ENCODE peak calls at places on chromosomes 12 and 14, in eight cellular contexts. One of them, this sample, is unnamed.
A peak's percentile ranks its signal among the peaks of the same experiment; 100 is the strongest.

GRCh38 chr12:55955800-55956508 is 9.9 kb downstream of the PMEL start:
- DNase-seq in K562: peak; percentile 80
- DNase-seq in heart right ventricle: no peak
- DNase-seq in right atrium auricular region: no peak
- DNase-seq in IMR-90: peak; percentile 76
- DNase-seq in fibroblast of lung: peak; percentile 30
- DNase-seq in mesendoderm: peak; percentile 88
- DNase-seq in tibial nerve: no peak
- DNase-seq in this sample: peak; percentile 27

GRCh38 chr14:24156840-24157239 is 4.2 kb upstream of the IRF9 start:
- DNase-seq in tibial nerve: no peak
- DNase-seq in fibroblast of lung: no peak
- DNase-seq in K562: no peak
- DNase-seq in IMR-90: no peak
- DNase-seq in right atrium auricular region: no peak
- DNase-seq in heart right ventricle: no peak
- DNase-seq in mesendoderm: no peak
- DNase-seq in this sample: no peak

GRCh38 chr14:32382704-32383103 is 53.6 kb downstream of the AKAP6 start:
- DNase-seq in mesendoderm: peak; percentile 25
- DNase-seq in heart right ventricle: no peak
- DNase-seq in fibroblast of lung: peak; percentile 50
- DNase-seq in tibial nerve: no peak
- DNase-seq in right atrium auricular region: no peak
- DNase-seq in K562: no peak
- DNase-seq in IMR-90: no peak
- DNase-seq in this sample: no peak

GRCh38 chr12:67091204-67091603 is 178.0 kb upstream of the CAND1 start:
- DNase-seq in K562: no peak
- DNase-seq in IMR-90: no peak
- DNase-seq in heart right ventricle: no peak
- DNase-seq in right atrium auricular region: no peak
- DNase-seq in mesendoderm: no peak
- DNase-seq in fibroblast of lung: no peak
- DNase-seq in tibial nerve: no peak
- DNase-seq in this sample: no peak

GRCh38 chr14:101185946-101186345 is 282.4 kb upstream of the RTL1 start:
- DNase-seq in mesendoderm: no peak
- DNase-seq in IMR-90: no peak
- DNase-seq in heart right ventricle: no peak
- DNase-seq in right atrium auricular region: no peak
- DNase-seq in K562: no peak
- DNase-seq in fibroblast of lung: no peak
- DNase-seq in tibial nerve: no peak
- DNase-seq in this sample: no peak

GRCh38 chr12:57410534-57410933 is 20.3 kb downstream of the R3HDM2 start:
- DNase-seq in IMR-90: no peak
- DNase-seq in right atrium auricular region: no peak
- DNase-seq in K562: no peak
- DNase-seq in tibial nerve: no peak
- DNase-seq in fibroblast of lung: no peak
- DNase-seq in mesendoderm: no peak
- DNase-seq in heart right ventricle: no peak
- DNase-seq in this sample: no peak

GRCh38 chr12:132236930-132237771 is 92.2 kb downstream of the GALNT9 start:
- DNase-seq in right atrium auricular region: no peak
- DNase-seq in K562: no peak
- DNase-seq in IMR-90: no peak
- DNase-seq in fibroblast of lung: no peak
- DNase-seq in heart right ventricle: no peak
- DNase-seq in mesendoderm: no peak
- DNase-seq in tibial nerve: no peak
- DNase-seq in this sample: no peak

GRCh38 chr12:32104572-32105355 is 1.9 kb upstream of the BICD1 start:
- DNase-seq in mesendoderm: no peak
- DNase-seq in fibroblast of lung: no peak
- DNase-seq in tibial nerve: no peak
- DNase-seq in heart right ventricle: no peak
- DNase-seq in right atrium auricular region: no peak
- DNase-seq in K562: peak; percentile 41
- DNase-seq in IMR-90: no peak
- DNase-seq in this sample: no peak

GRCh38 chr14:35247777-35248475 is 44.3 kb upstream of the PSMA6 start:
- DNase-seq in tibial nerve: no peak
- DNase-seq in K562: no peak
- DNase-seq in heart right ventricle: no peak
- DNase-seq in fibroblast of lung: no peak
- DNase-seq in IMR-90: peak; percentile 49
- DNase-seq in mesendoderm: peak; percentile 8
- DNase-seq in right atrium auricular region: no peak
- DNase-seq in this sample: no peak

GRCh38 chr12:45435945-45436710 is 220.2 kb downstream of the ANO6 start:
- DNase-seq in right atrium auricular region: no peak
- DNase-seq in heart right ventricle: no peak
- DNase-seq in K562: no peak
- DNase-seq in mesendoderm: no peak
- DNase-seq in tibial nerve: no peak
- DNase-seq in IMR-90: no peak
- DNase-seq in fibroblast of lung: no peak
- DNase-seq in this sample: no peak

GRCh38 chr14:59358105-59358504 is 107.1 kb downstream of the GPR135 start:
- DNase-seq in right atrium auricular region: peak; percentile 85
- DNase-seq in fibroblast of lung: peak; percentile 53
- DNase-seq in tibial nerve: peak; percentile 36
- DNase-seq in IMR-90: peak; percentile 67
- DNase-seq in heart right ventricle: peak; percentile 40
- DNase-seq in mesendoderm: peak; percentile 91
- DNase-seq in K562: no peak
- DNase-seq in this sample: no peak

GRCh38 chr12:103421402-103421801 is 74.4 kb downstream of the C12orf42 start:
- DNase-seq in right atrium auricular region: no peak
- DNase-seq in heart right ventricle: no peak
- DNase-seq in tibial nerve: no peak
- DNase-seq in fibroblast of lung: no peak
- DNase-seq in K562: no peak
- DNase-seq in IMR-90: no peak
- DNase-seq in mesendoderm: no peak
- DNase-seq in this sample: no peak

GRCh38 chr14:26191666-26192065 is 406.2 kb downstream of the NOVA1 start:
- DNase-seq in K562: no peak
- DNase-seq in fibroblast of lung: no peak
- DNase-seq in heart right ventricle: no peak
- DNase-seq in mesendoderm: peak; percentile 12
- DNase-seq in IMR-90: no peak
- DNase-seq in tibial nerve: no peak
- DNase-seq in right atrium auricular region: no peak
- DNase-seq in this sample: no peak

GRCh38 chr14:65261425-65261920 is 151.1 kb upstream of the FUT8 start:
- DNase-seq in IMR-90: peak; percentile 43
- DNase-seq in heart right ventricle: no peak
- DNase-seq in fibroblast of lung: no peak
- DNase-seq in K562: no peak
- DNase-seq in mesendoderm: no peak
- DNase-seq in right atrium auricular region: no peak
- DNase-seq in tibial nerve: no peak
- DNase-seq in this sample: no peak

GRCh38 chr14:39873793-39874192 is 441.6 kb upstream of the FBXO33 start:
- DNase-seq in tibial nerve: no peak
- DNase-seq in IMR-90: no peak
- DNase-seq in heart right ventricle: no peak
- DNase-seq in fibroblast of lung: no peak
- DNase-seq in right atrium auricular region: no peak
- DNase-seq in mesendoderm: peak; percentile 40
- DNase-seq in K562: no peak
- DNase-seq in this sample: no peak

GRCh38 chr14:50087350-50088116 is 28.8 kb downstream of the VCPKMT start:
- DNase-seq in right atrium auricular region: no peak
- DNase-seq in tibial nerve: no peak
- DNase-seq in heart right ventricle: no peak
- DNase-seq in IMR-90: no peak
- DNase-seq in mesendoderm: no peak
- DNase-seq in fibroblast of lung: no peak
- DNase-seq in K562: no peak
- DNase-seq in this sample: no peak

GRCh38 chr12:4120316-4120920 is 153.1 kb upstream of the CCND2 start:
- DNase-seq in K562: no peak
- DNase-seq in fibroblast of lung: no peak
- DNase-seq in heart right ventricle: no peak
- DNase-seq in IMR-90: no peak
- DNase-seq in mesendoderm: no peak
- DNase-seq in right atrium auricular region: peak; percentile 32
- DNase-seq in tibial nerve: no peak
- DNase-seq in this sample: no peak

GRCh38 chr12:4118017-4118510 is 155.5 kb upstream of the CCND2 start:
- DNase-seq in heart right ventricle: peak; percentile 43
- DNase-seq in K562: no peak
- DNase-seq in tibial nerve: peak; percentile 53
- DNase-seq in right atrium auricular region: peak; percentile 60
- DNase-seq in IMR-90: peak; percentile 64
- DNase-seq in fibroblast of lung: peak; percentile 78
- DNase-seq in mesendoderm: no peak
- DNase-seq in this sample: peak; percentile 80

GRCh38 chr12:4118601-4119156 is 154.9 kb upstream of the CCND2 start:
- DNase-seq in fibroblast of lung: no peak
- DNase-seq in mesendoderm: no peak
- DNase-seq in heart right ventricle: no peak
- DNase-seq in IMR-90: no peak
- DNase-seq in right atrium auricular region: peak; percentile 40
- DNase-seq in tibial nerve: no peak
- DNase-seq in K562: no peak
- DNase-seq in this sample: no peak

GRCh38 chr12:4117386-4118016 is 156.1 kb upstream of the CCND2 start:
- DNase-seq in mesendoderm: no peak
- DNase-seq in fibroblast of lung: no peak
- DNase-seq in right atrium auricular region: peak; percentile 49
- DNase-seq in tibial nerve: no peak
- DNase-seq in K562: no peak
- DNase-seq in IMR-90: no peak
- DNase-seq in heart right ventricle: no peak
- DNase-seq in this sample: peak; percentile 46

GRCh38 chr12:4119157-4119761 is 154.3 kb upstream of the CCND2 start:
- DNase-seq in IMR-90: no peak
- DNase-seq in right atrium auricular region: peak; percentile 18
- DNase-seq in heart right ventricle: no peak
- DNase-seq in tibial nerve: no peak
- DNase-seq in mesendoderm: no peak
- DNase-seq in K562: no peak
- DNase-seq in fibroblast of lung: no peak
- DNase-seq in this sample: peak; percentile 27
- H3K4me1 ChIP-seq in IMR-90: peaks cover 17% of the 10 kb centered on the region
- H3K4me1 ChIP-seq in right atrium auricular region: no peaks in the 10 kb centered on the region
- H3K4me1 ChIP-seq in heart right ventricle: peaks cover 24% of the 10 kb centered on the region
- H3K4me1 ChIP-seq in tibial nerve: no peaks in the 10 kb centered on the region
- H3K4me1 ChIP-seq in mesendoderm: peaks cover 5% of the 10 kb centered on the region
- H3K4me1 ChIP-seq in K562: no peaks in the 10 kb centered on the region
- H3K4me1 ChIP-seq in fibroblast of lung: peaks cover 2% of the 10 kb centered on the region
- H3K4me1 ChIP-seq in this sample: peaks cover 23% of the 10 kb centered on the region

GRCh38 chr12:93429852-93430251 is 11.9 kb downstream of the UBE2N start:
- DNase-seq in heart right ventricle: no peak
- DNase-seq in mesendoderm: no peak
- DNase-seq in right atrium auricular region: no peak
- DNase-seq in fibroblast of lung: no peak
- DNase-seq in IMR-90: no peak
- DNase-seq in K562: no peak
- DNase-seq in tibial nerve: no peak
- DNase-seq in this sample: no peak
- H3K4me1 ChIP-seq in heart right ventricle: peaks cover 93% of the 10 kb centered on the region
- H3K4me1 ChIP-seq in mesendoderm: peaks cover 16% of the 10 kb centered on the region
- H3K4me1 ChIP-seq in right atrium auricular region: no peaks in the 10 kb centered on the region
- H3K4me1 ChIP-seq in fibroblast of lung: peaks cover 7% of the 10 kb centered on the region
- H3K4me1 ChIP-seq in IMR-90: peaks cover 23% of the 10 kb centered on the region
- H3K4me1 ChIP-seq in K562: peaks cover 7% of the 10 kb centered on the region
- H3K4me1 ChIP-seq in tibial nerve: no peaks in the 10 kb centered on the region
- H3K4me1 ChIP-seq in this sample: peaks cover 92% of the 10 kb centered on the region

DNA sequence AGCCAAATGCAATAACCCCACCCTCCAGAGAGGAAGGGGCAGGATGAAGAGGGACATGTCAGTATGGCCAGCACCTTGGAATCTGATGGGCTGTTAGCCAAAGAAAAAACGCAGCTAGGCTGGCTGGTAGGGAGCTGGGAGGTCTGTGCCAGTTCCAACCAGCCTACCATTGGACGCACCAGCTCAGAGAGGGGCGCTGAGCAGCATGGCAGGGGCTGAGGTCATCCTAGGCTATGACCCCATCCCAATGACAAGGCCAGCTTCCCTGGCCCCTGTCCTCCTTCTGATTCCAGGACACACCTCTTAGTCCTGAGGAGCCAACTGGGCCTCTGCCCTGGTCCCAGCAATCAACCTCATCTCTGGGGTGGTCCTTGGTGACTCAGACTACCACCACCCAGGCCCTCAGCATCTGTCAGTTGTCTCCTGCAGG is 12.2 kb downstream of the ACTN1 start:
- DNase-seq in IMR-90: no peak
- DNase-seq in right atrium auricular region: no peak
- DNase-seq in fibroblast of lung: peak; percentile 58
- DNase-seq in heart right ventricle: no peak
- DNase-seq in mesendoderm: no peak
- DNase-seq in tibial nerve: no peak
- DNase-seq in K562: no peak
- DNase-seq in this sample: no peak
- H3K4me1 ChIP-seq in IMR-90: peaks cover 86% of the 10 kb centered on the region
- H3K4me1 ChIP-seq in right atrium auricular region: no peaks in the 10 kb centered on the region
- H3K4me1 ChIP-seq in fibroblast of lung: peaks cover 66% of the 10 kb centered on the region
- H3K4me1 ChIP-seq in heart right ventricle: peaks cover 100% of the 10 kb centered on the region
- H3K4me1 ChIP-seq in mesendoderm: peaks cover 15% of the 10 kb centered on the region
- H3K4me1 ChIP-seq in tibial nerve: no peaks in the 10 kb centered on the region
- H3K4me1 ChIP-seq in K562: peaks cover 12% of the 10 kb centered on the region
- H3K4me1 ChIP-seq in this sample: peaks cover 70% of the 10 kb centered on the region

DNA sequence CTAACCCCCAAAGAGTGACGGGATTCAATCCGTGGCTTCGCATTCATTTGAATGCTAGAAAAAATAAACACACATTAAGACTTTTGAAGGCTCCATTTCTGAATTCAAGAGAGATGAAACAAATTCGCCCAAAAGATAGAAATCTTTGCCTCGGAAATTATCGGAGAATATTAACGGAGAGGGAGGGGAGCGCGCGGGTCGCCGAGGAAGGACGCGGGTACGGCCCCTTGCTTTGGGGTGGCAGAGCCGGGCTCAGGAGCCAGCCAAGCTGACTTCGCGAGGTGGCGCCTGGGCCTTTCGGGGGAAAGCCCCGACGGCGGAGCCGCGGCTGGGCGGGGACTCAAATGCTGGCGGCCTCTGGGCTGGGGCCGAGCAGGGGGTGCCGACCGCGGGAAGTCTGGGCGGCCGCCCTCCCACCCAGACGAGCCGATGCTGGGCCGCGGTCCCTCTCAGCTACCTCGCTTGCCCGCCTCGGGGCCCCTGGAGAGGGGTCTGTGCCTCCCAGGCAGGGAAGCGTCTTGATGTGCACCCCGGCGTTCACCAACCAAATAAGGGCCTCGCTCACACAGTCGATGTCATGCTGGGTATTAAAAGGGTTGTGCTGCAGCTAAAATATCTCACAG is 14.7 kb downstream of the NKX2-1 start:
- DNase-seq in tibial nerve: no peak
- DNase-seq in K562: no peak
- DNase-seq in mesendoderm: peak; percentile 26
- DNase-seq in right atrium auricular region: peak; percentile 42
- DNase-seq in IMR-90: no peak
- DNase-seq in fibroblast of lung: no peak
- DNase-seq in heart right ventricle: no peak
- DNase-seq in this sample: no peak
- H3K4me1 ChIP-seq in tibial nerve: no peaks in the 10 kb centered on the region
- H3K4me1 ChIP-seq in K562: no peaks in the 10 kb centered on the region
- H3K4me1 ChIP-seq in mesendoderm: no peaks in the 10 kb centered on the region
- H3K4me1 ChIP-seq in right atrium auricular region: no peaks in the 10 kb centered on the region
- H3K4me1 ChIP-seq in IMR-90: no peaks in the 10 kb centered on the region
- H3K4me1 ChIP-seq in fibroblast of lung: no peaks in the 10 kb centered on the region
- H3K4me1 ChIP-seq in heart right ventricle: peaks cover 8% of the 10 kb centered on the region
- H3K4me1 ChIP-seq in this sample: no peaks in the 10 kb centered on the region

GRCh38 chr12:49347307-49348237 is 884 bp downstream of the DNAJC22 start:
- DNase-seq in tibial nerve: peak; percentile 48
- DNase-seq in heart right ventricle: peak; percentile 83
- DNase-seq in K562: peak; percentile 90
- DNase-seq in IMR-90: peak; percentile 89
- DNase-seq in fibroblast of lung: peak; percentile 89
- DNase-seq in right atrium auricular region: peak; percentile 64
- DNase-seq in mesendoderm: peak; percentile 82
- DNase-seq in this sample: peak; percentile 91
- H3K4me1 ChIP-seq in tibial nerve: no peaks in the 10 kb centered on the region
- H3K4me1 ChIP-seq in heart right ventricle: peaks cover 54% of the 10 kb centered on the region
- H3K4me1 ChIP-seq in K562: peaks cover 23% of the 10 kb centered on the region
- H3K4me1 ChIP-seq in IMR-90: peaks cover 20% of the 10 kb centered on the region
- H3K4me1 ChIP-seq in fibroblast of lung: peaks cover 25% of the 10 kb centered on the region
- H3K4me1 ChIP-seq in right atrium auricular region: peaks cover 3% of the 10 kb centered on the region
- H3K4me1 ChIP-seq in mesendoderm: peaks cover 5% of the 10 kb centered on the region
- H3K4me1 ChIP-seq in this sample: peaks cover 43% of the 10 kb centered on the region